ENCODE peak calls at places on chromosome 7, in five cellular contexts. O, W, Z, Y and D are unnamed samples.

GRCh38 chr7:81236560-81236959 is 317.7 kb upstream of the SEMA3C start:
- DNase-seq in O (no peak), W (no peak), Z (no peak), Y (no peak), D (no peak)

GRCh38 chr7:43873300-43873699 is 4.0 kb upstream of the MRPS24 start:
- DNase-seq in O (peak; percentile 65), W (no peak), Z (no peak), Y (no peak), D (no peak)

GRCh38 chr7:117458977-117459583 is 20.7 kb upstream of the CFTR start:
- DNase-seq in O (no peak), W (no peak), Z (peak; percentile 26), Y (no peak), D (no peak)

GRCh38 chr7:80907612-80908011 is 11.2 kb downstream of the SEMA3C start:
- DNase-seq in O (no peak), W (no peak), Z (no peak), Y (no peak), D (no peak)

GRCh38 chr7:50730459-50731400 is 52.0 kb downstream of the GRB10 start:
- DNase-seq in O (no peak), W (no peak), Z (peak; percentile 47), Y (no peak), D (no peak)

GRCh38 chr7:27229448-27229847 is 13.2 kb upstream of the EVX1 start:
- DNase-seq in O (no peak), W (no peak), Z (no peak), Y (no peak), D (no peak)

GRCh38 chr7:55018361-55019328 is at the start of gene EGFR:
- DNase-seq in O (peak; percentile 85), W (peak; percentile 86), Z (peak; percentile 64), Y (peak; percentile 73), D (peak; percentile 92)

GRCh38 chr7:45881759-45882464 is 6.4 kb upstream of the IGFBP1 start:
- DNase-seq in O (no peak), W (no peak), Z (no peak), Y (no peak), D (no peak)

GRCh38 chr7:130371059-130371458 is 9.2 kb upstream of the CPA1 start:
- DNase-seq in O (peak; percentile 71), W (peak; percentile 56), Z (no peak), Y (no peak), D (no peak)

GRCh38 chr7:22542669-22543068 is 42.7 kb upstream of the STEAP1B start:
- DNase-seq in O (no peak), W (no peak), Z (no peak), Y (no peak), D (no peak)

GRCh38 chr7:51013861-51014511 is 231.3 kb upstream of the GRB10 start:
- DNase-seq in O (no peak), W (peak; percentile 24), Z (no peak), Y (no peak), D (no peak)

GRCh38 chr7:2445047-2445446 is 31.2 kb downstream of the GRIFIN start:
- DNase-seq in O (no peak), W (no peak), Z (no peak), Y (no peak), D (no peak)

GRCh38 chr7:22821702-22822485 is 755 bp downstream of the TOMM7 start:
- DNase-seq in O (peak; percentile 18), W (no peak), Z (peak; percentile 14), Y (no peak), D (no peak)

GRCh38 chr7:143214789-143215679 is 6.8 kb upstream of the TAS2R40 start:
- DNase-seq in O (peak; percentile 56), W (peak; percentile 52), Z (peak; percentile 90), Y (no peak), D (peak; percentile 35)
- H3K27ac ChIP-seq in O (no peak overlapping the region), W (no peak overlapping the region), Z (no peak overlapping the region), Y (no peak overlapping the region), D (no peak overlapping the region)

DNA sequence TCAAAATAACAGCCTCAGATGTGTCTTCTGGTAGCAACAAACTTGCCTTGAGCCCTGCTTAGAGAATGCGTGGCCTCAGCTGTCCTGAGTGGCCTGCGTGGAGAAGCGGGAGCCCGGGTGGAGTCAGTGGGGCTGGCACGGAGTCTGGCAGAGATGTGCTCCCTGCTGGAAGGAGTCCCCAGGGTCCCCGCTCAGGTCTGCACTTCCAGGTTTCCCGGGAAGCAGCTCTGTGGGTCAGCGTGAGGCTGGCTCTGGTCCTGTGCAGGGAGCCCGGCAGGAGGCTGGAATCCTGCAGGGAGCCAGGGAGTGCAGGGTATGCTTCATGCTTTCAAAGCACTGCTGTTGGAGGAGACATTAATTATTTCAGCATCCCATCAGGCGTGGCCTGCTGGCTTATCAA is 10.1 kb downstream of the CPSF4 start:
- DNase-seq in O (no peak), W (no peak), Z (no peak), Y (no peak), D (no peak)
- H3K36me3 ChIP-seq in O (no peaks in the 10 kb centered on the region), W (peaks cover 8% of the 10 kb centered on the region), Z (peaks cover 52% of the 10 kb centered on the region), Y (no peaks in the 10 kb centered on the region), D (no peaks in the 10 kb centered on the region)

GRCh38 chr7:89334785-89335184 is 539.2 kb upstream of the TEX47 start:
- DNase-seq in O (no peak), W (no peak), Z (no peak), Y (no peak), D (no peak)
- TF ChIP-seq CTCF in O (no peak), W (no peak), Z (no peak), Y (no peak), D (no peak)

GRCh38 chr7:24075426-24075810 is 208.6 kb upstream of the NPY start:
- DNase-seq in O (no peak), W (no peak), Z (no peak), Y (no peak), D (no peak)
- H3K27ac ChIP-seq in O (no peak overlapping the region), W (no peak overlapping the region), Z (no peak overlapping the region), Y (no peak overlapping the region), D (no peak overlapping the region)

GRCh38 chr7:151774951-151775350 is 102.0 kb downstream of the PRKAG2 start:
- DNase-seq in O (no peak), W (no peak), Z (no peak), Y (no peak), D (no peak)
- H3K36me3 ChIP-seq in O (no peaks in the 10 kb centered on the region), W (no peaks in the 10 kb centered on the region), Z (no peaks in the 10 kb centered on the region), Y (no peaks in the 10 kb centered on the region), D (no peaks in the 10 kb centered on the region)

GRCh38 chr7:66296-66695 is 126.1 kb upstream of the FAM20C start:
- DNase-seq in O (no peak), W (no peak), Z (no peak), Y (no peak), D (no peak)

GRCh38 chr7:65554-65953 is 126.8 kb upstream of the FAM20C start:
- DNase-seq in O (no peak), W (no peak), Z (no peak), Y (no peak), D (no peak)

GRCh38 chr7:67738-68395 is 124.5 kb upstream of the FAM20C start:
- DNase-seq in O (no peak), W (no peak), Z (no peak), Y (peak; percentile 40), D (no peak)

GRCh38 chr7:66741-67140 is 125.6 kb upstream of the FAM20C start:
- DNase-seq in O (no peak), W (no peak), Z (no peak), Y (peak; percentile 30), D (no peak)

DNA sequence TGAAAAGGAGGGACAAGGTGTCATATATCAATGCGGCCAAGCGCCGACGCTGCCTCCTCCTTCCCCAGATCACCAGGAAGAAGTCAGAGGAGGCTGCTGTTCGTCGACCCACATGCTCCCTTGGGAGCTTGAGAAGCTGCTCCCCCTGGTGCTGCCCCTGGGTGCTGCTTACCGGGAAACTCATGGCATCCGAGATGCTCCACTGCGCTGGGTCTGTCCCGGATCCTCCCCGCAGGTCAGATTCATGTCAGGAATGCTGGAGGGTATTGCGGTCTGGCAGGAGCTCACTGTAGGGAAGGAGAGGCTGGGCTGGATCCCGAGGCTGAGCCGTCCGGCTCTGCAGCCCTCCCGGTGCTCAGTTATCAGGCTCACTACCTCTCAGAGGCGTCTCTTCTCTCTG is 123.7 kb upstream of the FAM20C start:
- DNase-seq in O (no peak), W (no peak), Z (no peak), Y (peak; percentile 35), D (peak; percentile 52)
- TF ChIP-seq CTCF in O (no peak), W (no peak), Z (no peak), Y (no peak), D (no peak)

DNA sequence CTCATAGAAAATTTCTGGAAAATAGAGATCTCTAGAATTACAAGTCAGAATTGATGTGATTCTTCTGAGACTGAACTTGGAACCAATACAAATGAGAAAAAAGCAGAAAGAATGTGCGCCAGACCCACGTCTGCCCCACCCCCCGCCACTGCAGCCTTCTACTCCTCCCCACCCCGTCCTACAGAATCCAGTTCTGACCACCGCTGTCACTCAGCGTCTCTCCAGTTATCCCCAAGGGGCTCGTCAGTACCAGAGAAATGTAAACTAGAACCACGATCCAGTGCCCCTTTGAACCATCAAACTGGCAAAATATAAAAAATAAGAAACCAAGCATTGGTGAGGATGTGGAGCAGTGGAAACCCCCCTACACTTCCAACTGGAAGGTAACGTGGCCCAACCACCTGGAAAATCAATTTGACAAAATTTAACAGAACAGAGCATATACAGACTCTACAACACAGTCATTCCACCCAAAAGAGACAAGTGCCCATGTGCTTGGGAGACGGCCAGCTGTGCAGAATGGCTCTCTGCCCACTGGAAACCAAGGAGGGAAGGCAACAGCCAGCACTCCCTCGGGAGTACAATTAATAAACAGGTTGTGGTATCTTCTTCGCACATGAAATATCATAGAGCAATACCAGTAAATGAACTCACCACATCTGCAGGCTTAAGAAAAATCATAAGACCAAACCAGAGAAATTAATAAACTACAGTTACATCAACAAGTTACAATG is 397.8 kb downstream of the TNS3 start:
- DNase-seq in O (no peak), W (no peak), Z (no peak), Y (no peak), D (peak; percentile 38)
- H3K27ac ChIP-seq in O (no peak overlapping the region), W (no peak overlapping the region), Z (no peak overlapping the region), Y (no peak overlapping the region), D (no peak overlapping the region)

GRCh38 chr7:20307119-20307518 is 23.6 kb upstream of the ITGB8 start:
- DNase-seq in O (no peak), W (no peak), Z (peak; percentile 84), Y (no peak), D (no peak)
- H3K36me3 ChIP-seq in O (no peaks in the 10 kb centered on the region), W (no peaks in the 10 kb centered on the region), Z (no peaks in the 10 kb centered on the region), Y (no peaks in the 10 kb centered on the region), D (no peaks in the 10 kb centered on the region)

DNA sequence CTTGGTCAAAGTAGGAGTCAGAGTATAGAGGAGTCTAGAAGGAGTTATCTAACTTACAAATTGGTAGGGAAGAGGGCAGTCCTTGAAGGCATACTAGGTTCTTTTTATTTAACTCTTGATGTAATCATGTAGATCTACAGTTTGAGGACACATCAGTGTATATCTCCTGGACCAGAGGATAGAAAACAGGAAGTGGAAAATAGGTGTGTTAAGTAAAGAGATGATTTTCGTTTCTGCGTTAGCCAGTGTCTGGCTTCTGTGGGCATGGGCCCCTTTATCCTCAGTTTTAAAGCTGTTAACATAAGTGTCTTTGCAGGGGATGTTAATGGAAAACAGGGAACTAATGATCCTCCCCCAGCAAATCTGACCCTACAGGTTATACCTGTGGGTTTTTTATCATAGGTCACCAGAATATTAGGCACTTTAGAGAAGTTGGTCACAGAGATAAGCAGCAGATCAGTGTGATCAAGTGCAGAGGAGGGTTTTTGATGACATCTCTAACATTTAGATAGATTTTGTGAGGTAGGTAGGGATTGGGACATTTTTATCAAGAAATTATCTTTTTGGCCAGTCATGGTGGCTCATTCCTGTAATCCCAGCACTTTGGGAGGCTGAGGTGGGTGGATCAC is 58.6 kb upstream of the PRSS1 start:
- DNase-seq in O (no peak), W (no peak), Z (no peak), Y (no peak), D (no peak)
- TF ChIP-seq CTCF in O (no peak), W (no peak), Z (no peak), Y (no peak), D (no peak)

GRCh38 chr7:101401390-101402080 is 38.9 kb downstream of the COL26A1 start:
- DNase-seq in O (no peak), W (no peak), Z (no peak), Y (no peak), D (no peak)
- H3K27ac ChIP-seq in O (no peak overlapping the region), W (no peak overlapping the region), Z (no peak overlapping the region), Y (no peak overlapping the region), D (no peak overlapping the region)